ENCODE peak calls at places on chromosomes 16 and 17, in five cellular contexts. T is NCI-H748 treated with DMSO at 0.1 percent for 48 hours, W is H54, J is Caki2, C is GM23248. S is an unnamed sample.
A peak's percentile ranks its signal among the peaks of the same experiment; 100 is the strongest.

GRCh38 chr16:89320717-89321501 is 103.4 kb downstream of the ZNF778 start:
- DNase-seq in T (no peak), C (peak; percentile 32), W (peak; percentile 47), J (peak; percentile 67), S (peak; percentile 33)

GRCh38 chr16:81521141-81521626 is 76.6 kb downstream of the CMIP start:
- DNase-seq in W (no peak), J (peak; percentile 82), T (peak; percentile 2), C (no peak), S (no peak)

GRCh38 chr16:66525396-66526180 is 24.3 kb downstream of the TK2 start:
- DNase-seq in T (no peak), W (no peak), J (no peak), C (peak; percentile 34), S (peak; percentile 97)

GRCh38 chr17:40110457-40110856 is 10.1 kb upstream of the NR1D1 start:
- DNase-seq in T (no peak), C (peak; percentile 53), W (no peak), J (no peak), S (no peak)

GRCh38 chr16:61306204-61306603 is 730.0 kb downstream of the CDH8 start:
- DNase-seq in T (no peak), C (no peak), W (no peak), J (no peak), S (no peak)

GRCh38 chr17:10879110-10879509 is 41.2 kb upstream of the PIRT start:
- DNase-seq in J (no peak), W (no peak), T (no peak), C (peak; percentile 26), S (no peak)

GRCh38 chr17:76598004-76598439 is 12.4 kb upstream of the ST6GALNAC2 start:
- DNase-seq in C (no peak), J (no peak), W (no peak), T (no peak), S (no peak)

GRCh38 chr16:85304337-85304736 is 192.1 kb upstream of the CIBAR2 start:
- DNase-seq in J (no peak), W (no peak), T (no peak), C (no peak), S (no peak)